ENCODE peak calls at places on chromosomes 16 and 17, in eight cellular contexts. H, A, S, B, W, I, O and L are unnamed samples.

GRCh38 chr16:53773881-53774280 is 69.9 kb downstream of the FTO start:
- DNase-seq in W (no peak), H (no peak), O (no peak), S (no peak), I (peak), B (no peak), A (no peak), L (no peak)

GRCh38 chr17:67245694-67246397 is 850 bp upstream of the HELZ start:
- DNase-seq in S (peak), I (no peak), H (peak), A (no peak), O (peak), W (no peak), B (no peak), L (peak)

GRCh38 chr16:53704445-53704813 is 473 bp downstream of the FTO start:
- DNase-seq in B (no peak), I (no peak), S (no peak), O (peak), W (no peak), H (no peak), A (no peak), L (no peak)

GRCh38 chr17:38395090-38395489 is 33.2 kb upstream of the ARHGAP23 start:
- DNase-seq in I (no peak), W (no peak), B (no peak), S (no peak), H (no peak), O (no peak), A (no peak), L (no peak)

GRCh38 chr16:13858873-13859580 is 60.9 kb upstream of the ERCC4 start:
- DNase-seq in B (no peak), W (no peak), S (no peak), I (no peak), H (no peak), O (no peak), A (no peak), L (no peak)

GRCh38 chr16:66910175-66910940 is 8.3 kb downstream of the CDH16 start:
- DNase-seq in B (no peak), I (no peak), O (no peak), S (no peak), W (no peak), H (no peak), A (no peak), L (no peak)

GRCh38 chr16:31696968-31697743 is 169.5 kb downstream of the AHSP start:
- DNase-seq in S (no peak), O (peak), H (no peak), I (peak), B (peak), A (no peak), W (peak), L (no peak)

GRCh38 chr17:71472809-71473789 is 647.7 kb upstream of the SOX9 start:
- DNase-seq in O (peak), W (peak), S (peak), B (peak), I (peak), A (peak), H (peak), L (no peak)

GRCh38 chr17:70881093-70881492 is 711.8 kb downstream of the KCNJ2 start:
- DNase-seq in O (no peak), I (no peak), H (no peak), A (no peak), B (no peak), S (no peak), W (no peak), L (no peak)

GRCh38 chr16:68235882-68236803 is at the start of gene ESRP2:
- DNase-seq in A (no peak), H (no peak), I (no peak), W (no peak), O (no peak), S (peak), B (no peak), L (peak)

GRCh38 chr16:66932076-66932475 is 2.1 kb downstream of the CIAO2B start:
- DNase-seq in B (no peak), W (no peak), O (peak), H (no peak), S (no peak), A (no peak), I (no peak), L (no peak)

GRCh38 chr16:11669380-11670146 is 1.3 kb downstream of the SNN start:
- DNase-seq in O (no peak), H (no peak), I (peak), B (peak), W (no peak), A (no peak), S (no peak), L (no peak)

GRCh38 chr17:70171159-70171558 is 1.8 kb downstream of the KCNJ2 start:
- DNase-seq in B (no peak), A (no peak), H (no peak), O (no peak), I (no peak), W (no peak), S (no peak), L (no peak)

GRCh38 chr16:50668368-50669008 is 12.6 kb downstream of the SNX20 start:
- DNase-seq in I (no peak), O (no peak), A (no peak), S (no peak), B (no peak), W (no peak), H (no peak), L (no peak)

GRCh38 chr16:21599994-21600773 is 807 bp downstream of the METTL9 start:
- DNase-seq in B (peak), S (no peak), O (peak), I (no peak), A (no peak), W (peak), H (no peak), L (no peak)

GRCh38 chr16:69818811-69819587 is 56.9 kb downstream of the WWP2 start:
- DNase-seq in B (no peak), W (no peak), S (no peak), H (no peak), I (no peak), O (no peak), A (no peak), L (no peak)

GRCh38 chr16:89323120-89323960 is 105.8 kb downstream of the ZNF778 start:
- DNase-seq in W (no peak), S (no peak), H (no peak), A (no peak), I (no peak), O (no peak), B (no peak), L (no peak)

GRCh38 chr17:77317091-77317519 is 176.3 kb downstream of the SEC14L1 start:
- DNase-seq in S (no peak), O (no peak), H (no peak), A (no peak), W (no peak), I (no peak), B (no peak), L (no peak)

GRCh38 chr17:61474934-61475333 is 22.7 kb downstream of the TBX4 start:
- DNase-seq in H (no peak), B (no peak), W (no peak), A (no peak), O (no peak), I (no peak), S (no peak), L (no peak)

GRCh38 chr17:66610734-66611133 is 224.2 kb upstream of the CACNG5 start:
- DNase-seq in W (no peak), H (no peak), O (no peak), A (no peak), B (no peak), I (no peak), S (no peak), L (no peak)

GRCh38 chr17:40310882-40311391 is 2.0 kb downstream of the RARA start:
- DNase-seq in H (no peak), A (no peak), B (no peak), W (no peak), S (no peak), O (no peak), I (no peak), L (no peak)

GRCh38 chr17:80817861-80818260 is 173.8 kb upstream of the CHMP6 start:
- DNase-seq in S (no peak), W (no peak), O (no peak), I (peak), B (no peak), A (no peak), H (no peak), L (no peak)

GRCh38 chr16:70630960-70631745 is 15.2 kb upstream of the IL34 start:
- DNase-seq in S (no peak), I (no peak), A (no peak), O (no peak), B (no peak), H (no peak), W (no peak), L (no peak)

GRCh38 chr16:87431926-87432325 is 39.8 kb downstream of the MAP1LC3B start:
- DNase-seq in B (peak), H (no peak), W (no peak), A (peak), I (peak), O (no peak), S (no peak), L (no peak)

GRCh38 chr17:82984751-82985435 is 94.5 kb upstream of the METRNL start:
- DNase-seq in A (peak), B (no peak), H (no peak), O (no peak), W (no peak), S (no peak), I (no peak), L (no peak)

GRCh38 chr17:59829217-59830006 is 63.3 kb downstream of the TUBD1 start:
- DNase-seq in I (peak), H (no peak), A (peak), W (peak), B (peak), S (no peak), O (peak), L (no peak)

GRCh38 chr17:38598536-38598935 is 7.2 kb downstream of the SRCIN1 start:
- DNase-seq in W (peak), H (peak), O (peak), A (peak), I (peak), S (peak), B (peak), L (peak)

GRCh38 chr16:86519649-86520316 is 9.5 kb downstream of the FOXF1 start:
- DNase-seq in A (peak), O (peak), W (peak), H (peak), I (peak), S (peak), B (peak), L (no peak)

GRCh38 chr17:67157732-67158639 is 87.0 kb downstream of the HELZ start:
- DNase-seq in S (no peak), A (no peak), O (peak), H (no peak), I (peak), W (no peak), B (peak), L (no peak)

GRCh38 chr16:81465375-81465943 is 20.9 kb downstream of the CMIP start:
- DNase-seq in A (no peak), H (no peak), O (no peak), W (no peak), B (no peak), S (no peak), I (no peak), L (no peak)

GRCh38 chr16:1912215-1912543 is 6.0 kb downstream of the HS3ST6 start:
- DNase-seq in S (no peak), B (no peak), A (no peak), H (no peak), W (no peak), O (no peak), I (no peak), L (no peak)

GRCh38 chr16:49931931-49932330 is 76.0 kb upstream of the ZNF423 start:
- DNase-seq in W (no peak), S (no peak), B (no peak), A (no peak), H (no peak), I (no peak), O (no peak), L (no peak)

GRCh38 chr16:30958164-30959083 is 870 bp downstream of the SETD1A start:
- DNase-seq in B (peak), H (peak), W (peak), A (no peak), I (peak), O (peak), S (no peak), L (peak)

GRCh38 chr17:82772026-82772425 is 20.2 kb downstream of the TBCD start:
- DNase-seq in O (no peak), H (no peak), A (no peak), I (peak), B (peak), W (no peak), S (no peak), L (no peak)

GRCh38 chr17:1122681-1123396 is 56.9 kb downstream of the ABR start:
- DNase-seq in H (peak), O (peak), W (peak), B (peak), I (peak), S (peak), A (no peak), L (peak)

GRCh38 chr16:89040391-89040790 is 53.3 kb upstream of the ACSF3 start:
- DNase-seq in H (no peak), S (peak), I (no peak), A (no peak), O (no peak), W (no peak), B (no peak), L (no peak)

GRCh38 chr17:41894791-41895331 is 23.9 kb downstream of the ACLY start:
- DNase-seq in H (no peak), O (no peak), B (peak), S (no peak), I (peak), A (peak), W (no peak), L (no peak)
- TF ChIP-seq CTCF in H (no peak), O (no peak), B (no peak), S (no peak), I (no peak), A (no peak), W (no peak), L (no peak)

GRCh38 chr17:17400566-17401184 is 76.1 kb upstream of the MED9 start:
- DNase-seq in A (no peak), H (no peak), B (no peak), W (no peak), O (no peak), I (no peak), S (no peak), L (no peak)

GRCh38 chr17:17398928-17399926 is 77.6 kb upstream of the MED9 start:
- DNase-seq in O (no peak), I (peak), A (no peak), S (no peak), W (no peak), B (peak), H (no peak), L (no peak)

GRCh38 chr17:17402558-17402957 is 74.2 kb upstream of the MED9 start:
- DNase-seq in B (no peak), H (no peak), O (no peak), S (no peak), I (no peak), W (no peak), A (no peak), L (no peak)

GRCh38 chr17:17400070-17400469 is 76.7 kb upstream of the MED9 start:
- DNase-seq in W (no peak), S (no peak), I (no peak), A (no peak), H (no peak), O (no peak), B (no peak), L (no peak)

GRCh38 chr17:17401271-17401781 is 75.5 kb upstream of the MED9 start:
- DNase-seq in W (no peak), A (no peak), I (peak), O (peak), H (no peak), B (peak), S (no peak), L (no peak)
- TF ChIP-seq CTCF in W (peak), A (peak), I (no peak), O (peak), H (peak), B (peak), S (no peak), L (no peak)

GRCh38 chr17:49695698-49696232 is 12.0 kb downstream of the SLC35B1 start:
- DNase-seq in O (no peak), A (no peak), W (no peak), S (no peak), H (no peak), B (no peak), I (no peak), L (no peak)
- TF ChIP-seq CTCF in O (no peak), A (no peak), W (no peak), S (no peak), H (no peak), B (no peak), I (no peak), L (no peak)

GRCh38 chr16:48901712-48902374 is 291.9 kb upstream of the N4BP1 start:
- DNase-seq in I (no peak), O (no peak), A (no peak), S (no peak), W (no peak), B (no peak), H (no peak), L (no peak)
- TF ChIP-seq CTCF in I (peak), O (no peak), A (peak), S (peak), W (no peak), B (no peak), H (peak), L (peak)

GRCh38 chr16:8194795-8195194 is 395.5 kb downstream of the TMEM114 start:
- DNase-seq in O (peak), W (no peak), S (peak), H (peak), A (no peak), I (no peak), B (no peak), L (no peak)
- TF ChIP-seq CTCF in O (peak), W (peak), S (peak), H (peak), A (peak), I (no peak), B (no peak), L (peak)

DNA sequence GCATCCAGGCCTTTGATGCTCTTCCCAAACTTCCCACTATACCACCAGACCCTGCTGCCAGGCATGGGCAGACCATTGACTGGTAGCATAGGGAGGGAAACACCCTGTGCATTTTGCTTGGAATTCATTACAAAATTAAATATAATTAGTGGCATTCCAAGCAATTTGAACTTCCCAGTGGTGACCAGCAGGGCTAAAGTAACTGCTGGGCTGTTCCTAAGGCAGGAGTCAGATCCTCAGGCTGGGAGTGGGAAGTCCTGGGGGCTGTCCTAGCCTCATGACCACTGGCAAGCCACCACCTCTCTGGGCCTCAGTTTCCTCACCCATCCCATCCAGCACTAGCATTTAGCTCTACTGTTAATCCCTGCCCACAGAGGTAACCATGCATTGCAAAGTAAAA is 3.7 kb downstream of the PRR15L start:
- DNase-seq in S (no peak), B (no peak), O (no peak), W (no peak), H (no peak), I (no peak), A (no peak), L (no peak)
- TF ChIP-seq CTCF in S (no peak), B (no peak), O (no peak), W (no peak), H (peak), I (no peak), A (no peak), L (peak)

DNA sequence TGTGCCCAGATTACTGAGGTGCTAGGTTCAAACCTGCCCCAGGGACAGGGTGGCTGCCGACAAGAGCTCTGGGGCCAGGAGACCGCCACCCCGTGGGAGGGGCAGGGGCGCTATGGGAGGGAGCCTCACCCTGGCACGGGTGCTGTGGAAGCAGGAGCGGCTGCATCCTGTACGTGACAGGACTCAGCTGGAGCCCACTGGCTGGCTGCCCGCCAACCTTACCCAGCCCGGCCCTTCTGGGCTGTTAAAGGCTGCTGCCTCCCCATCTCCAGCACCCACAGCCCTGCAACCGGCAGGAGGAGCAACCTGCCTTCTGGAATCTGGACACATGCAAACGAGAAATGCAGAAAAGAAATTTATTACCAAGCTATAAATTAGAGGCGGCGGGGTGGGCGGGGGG is 11.2 kb downstream of the PAM16 start:
- DNase-seq in O (no peak), W (no peak), B (peak), H (no peak), S (no peak), A (no peak), I (peak), L (no peak)
- TF ChIP-seq CTCF in O (no peak), W (no peak), B (peak), H (no peak), S (no peak), A (peak), I (no peak), L (no peak)

GRCh38 chr17:49191917-49192741 is 18.2 kb downstream of the GNGT2 start:
- DNase-seq in H (peak), O (peak), W (peak), A (no peak), I (peak), B (peak), S (peak), L (peak)
- TF ChIP-seq CTCF in H (peak), O (peak), W (peak), A (peak), I (peak), B (peak), S (no peak), L (peak)

GRCh38 chr16:8355714-8356113 is 234.6 kb downstream of the TMEM114 start:
- DNase-seq in H (no peak), S (peak), O (peak), B (no peak), W (no peak), A (no peak), I (no peak), L (no peak)
- TF ChIP-seq CTCF in H (peak), S (peak), O (peak), B (no peak), W (no peak), A (no peak), I (no peak), L (peak)